ENCODE peak calls at places on chromosome 11, in four cellular contexts. A is putamen; E is GM20000; Z is stimulated activated CD4-positive, alpha-beta T cell treated with anti-CD3 and anti-CD28 coated beads, Interleukin-4, amount 100 ng/mL, for 4 hours. T is an unnamed sample.

GRCh38 chr11:108914981-108915380 is 250.1 kb downstream of the DDX10 start:
- DNase-seq in A (no peak), E (no peak), Z (no peak), T (no peak)

GRCh38 chr11:64081663-64082442 is 46.1 kb downstream of the FLRT1 start:
- DNase-seq in A (no peak), E (no peak), Z (no peak), T (no peak)

GRCh38 chr11:1553808-1554594 is 18.1 kb downstream of the DUSP8 start:
- DNase-seq in A (no peak), E (no peak), Z (no peak), T (no peak)

GRCh38 chr11:44955019-44955738 is 4.5 kb upstream of the TP53I11 start:
- DNase-seq in A (peak), E (no peak), Z (no peak), T (no peak)

GRCh38 chr11:48109046-48109666 is 107.5 kb upstream of the OR4B1 start:
- DNase-seq in A (peak), E (peak), Z (no peak), T (peak)

GRCh38 chr11:86687083-86687799 is 14.8 kb upstream of the ME3 start:
- DNase-seq in A (no peak), E (no peak), Z (no peak), T (no peak)

GRCh38 chr11:15035283-15035682 is 38.1 kb upstream of the CALCB start:
- DNase-seq in A (no peak), E (no peak), Z (no peak), T (no peak)

GRCh38 chr11:111310088-111310487 is 11.7 kb downstream of the POU2AF3 start:
- DNase-seq in A (no peak), E (no peak), Z (no peak), T (no peak)

GRCh38 chr11:9606799-9607510 is 33.5 kb downstream of the WEE1 start:
- DNase-seq in A (no peak), E (no peak), Z (no peak), T (no peak)

GRCh38 chr11:20563871-20564270 is 35.5 kb upstream of the SLC6A5 start:
- DNase-seq in A (no peak), E (no peak), Z (no peak), T (no peak)

GRCh38 chr11:71266114-71266833 is 13.9 kb upstream of the SHANK2 start:
- DNase-seq in A (no peak), E (no peak), Z (no peak), T (no peak)

GRCh38 chr11:69437001-69437875 is 44.2 kb upstream of the LINC01488 start:
- DNase-seq in A (no peak), E (no peak), Z (no peak), T (no peak)

GRCh38 chr11:27391336-27392015 is 28.5 kb upstream of the CCDC34 start:
- DNase-seq in A (no peak), E (no peak), Z (no peak), T (no peak)

GRCh38 chr11:71247551-71248250 is 4.7 kb downstream of the SHANK2 start:
- DNase-seq in A (peak), E (no peak), Z (no peak), T (no peak)

GRCh38 chr11:35030716-35031213 is 108.2 kb upstream of the CD44 start:
- DNase-seq in A (no peak), E (no peak), Z (no peak), T (no peak)